ENCODE peak calls at places on chromosomes 3 and 15, in four cellular contexts. One of them, this sample, is unnamed.

GRCh38 chr3:173725507-173725906 is 328.0 kb downstream of the NLGN1 start:
- DNase-seq in breast epithelium: no peak
- DNase-seq in cardiac muscle cell: no peak
- DNase-seq in heart left ventricle: no peak
- DNase-seq in this sample: no peak

GRCh38 chr15:41971089-41971892 is 1.1 kb downstream of the EHD4 start:
- DNase-seq in heart left ventricle: peak; percentile 75
- DNase-seq in cardiac muscle cell: peak; percentile 61
- DNase-seq in breast epithelium: peak; percentile 66
- DNase-seq in this sample: no peak

GRCh38 chr3:65846936-65847335 is 191.8 kb downstream of the MAGI1 start:
- DNase-seq in heart left ventricle: no peak
- DNase-seq in cardiac muscle cell: no peak
- DNase-seq in breast epithelium: no peak
- DNase-seq in this sample: no peak

GRCh38 chr3:140292154-140292553 is 357.2 kb downstream of the CLSTN2 start:
- DNase-seq in breast epithelium: no peak
- DNase-seq in heart left ventricle: no peak
- DNase-seq in cardiac muscle cell: peak; percentile 7
- DNase-seq in this sample: no peak

GRCh38 chr3:132347095-132347494 is 29.9 kb downstream of the ACP3 start:
- DNase-seq in cardiac muscle cell: peak; percentile 70
- DNase-seq in heart left ventricle: no peak
- DNase-seq in breast epithelium: no peak
- DNase-seq in this sample: no peak

GRCh38 chr3:47825590-47825989 is 22.7 kb downstream of the DHX30 start:
- DNase-seq in heart left ventricle: no peak
- DNase-seq in cardiac muscle cell: no peak
- DNase-seq in breast epithelium: no peak
- DNase-seq in this sample: no peak

GRCh38 chr3:150620002-150620689 is 17.0 kb downstream of the SELENOT start:
- DNase-seq in heart left ventricle: no peak
- DNase-seq in breast epithelium: no peak
- DNase-seq in cardiac muscle cell: no peak
- DNase-seq in this sample: no peak

GRCh38 chr3:185527364-185527763 is 25.0 kb downstream of the LIPH start:
- DNase-seq in breast epithelium: no peak
- DNase-seq in heart left ventricle: no peak
- DNase-seq in cardiac muscle cell: no peak
- DNase-seq in this sample: no peak

GRCh38 chr3:34419801-34420200 is 621.4 kb downstream of the PDCD6IP start:
- DNase-seq in cardiac muscle cell: no peak
- DNase-seq in breast epithelium: no peak
- DNase-seq in heart left ventricle: no peak
- DNase-seq in this sample: peak; percentile 37

GRCh38 chr3:71227344-71227743 is 356.2 kb downstream of the FOXP1 start:
- DNase-seq in breast epithelium: no peak
- DNase-seq in heart left ventricle: no peak
- DNase-seq in cardiac muscle cell: no peak
- DNase-seq in this sample: no peak

GRCh38 chr3:38157117-38157516 is 8.2 kb upstream of the OXSR1 start:
- DNase-seq in cardiac muscle cell: no peak
- DNase-seq in heart left ventricle: no peak
- DNase-seq in breast epithelium: no peak
- DNase-seq in this sample: no peak

GRCh38 chr15:65801229-65801813 is 9.2 kb upstream of the DENND4A start:
- DNase-seq in heart left ventricle: no peak
- DNase-seq in cardiac muscle cell: no peak
- DNase-seq in breast epithelium: no peak
- DNase-seq in this sample: no peak

GRCh38 chr3:197030379-197031314 is 1.0 kb upstream of the MELTF start:
- DNase-seq in cardiac muscle cell: no peak
- DNase-seq in breast epithelium: no peak
- DNase-seq in heart left ventricle: no peak
- DNase-seq in this sample: no peak

GRCh38 chr3:150607267-150608065 is 4.3 kb downstream of the SELENOT start:
- DNase-seq in cardiac muscle cell: no peak
- DNase-seq in breast epithelium: no peak
- DNase-seq in heart left ventricle: no peak
- DNase-seq in this sample: no peak

GRCh38 chr3:5051772-5052171 is 70.3 kb upstream of the ARL8B start:
- DNase-seq in breast epithelium: no peak
- DNase-seq in heart left ventricle: no peak
- DNase-seq in cardiac muscle cell: no peak
- DNase-seq in this sample: no peak

GRCh38 chr3:138296639-138297038 is 33.0 kb downstream of the NME9 start:
- DNase-seq in cardiac muscle cell: no peak
- DNase-seq in heart left ventricle: no peak
- DNase-seq in breast epithelium: no peak
- DNase-seq in this sample: no peak

GRCh38 chr15:38691951-38692788 is 127.6 kb upstream of the RASGRP1 start:
- DNase-seq in breast epithelium: no peak
- DNase-seq in heart left ventricle: no peak
- DNase-seq in cardiac muscle cell: no peak
- DNase-seq in this sample: no peak
- H3K4me1 ChIP-seq in breast epithelium: no peaks in the 10 kb centered on the region
- H3K4me1 ChIP-seq in heart left ventricle: peaks cover 27% of the 10 kb centered on the region
- H3K4me1 ChIP-seq in cardiac muscle cell: peaks cover 7% of the 10 kb centered on the region
- H3K4me1 ChIP-seq in this sample: no peaks in the 10 kb centered on the region

DNA sequence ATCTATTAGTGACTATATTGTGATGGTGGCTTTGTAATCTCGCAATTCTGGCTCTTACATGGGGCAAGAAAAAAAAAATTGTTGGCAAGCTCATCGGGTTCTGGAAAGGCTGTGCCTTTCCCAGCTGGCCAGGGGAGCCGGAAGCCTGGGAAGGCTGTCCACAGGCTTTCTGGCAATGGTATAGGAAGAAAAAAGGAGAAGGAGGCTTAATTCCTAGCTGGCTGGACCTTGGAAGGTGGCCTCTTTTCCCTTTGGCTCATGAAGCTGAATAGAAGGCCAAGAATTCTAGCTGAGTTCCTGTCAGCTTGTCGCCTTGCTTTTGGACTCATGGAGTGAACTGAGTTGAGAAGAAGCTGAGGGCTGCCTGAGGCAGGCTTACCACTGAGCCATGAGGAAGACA is 243.4 kb upstream of the SEMA6D start:
- DNase-seq in breast epithelium: peak; percentile 64
- DNase-seq in cardiac muscle cell: peak; percentile 92
- DNase-seq in heart left ventricle: peak; percentile 74
- DNase-seq in this sample: no peak
- H3K27ac ChIP-seq in breast epithelium: peak overlapping the region; percentile 54
- H3K27ac ChIP-seq in cardiac muscle cell: no peak overlapping the region
- H3K27ac ChIP-seq in heart left ventricle: peak overlapping the region; percentile 29
- H3K27ac ChIP-seq in this sample: no peak overlapping the region

GRCh38 chr3:105688821-105689220 is 180.0 kb downstream of the CBLB start:
- DNase-seq in breast epithelium: no peak
- DNase-seq in heart left ventricle: no peak
- DNase-seq in cardiac muscle cell: peak; percentile 13
- DNase-seq in this sample: no peak

GRCh38 chr3:105691633-105692032 is 177.2 kb downstream of the CBLB start:
- DNase-seq in cardiac muscle cell: peak; percentile 17
- DNase-seq in breast epithelium: no peak
- DNase-seq in heart left ventricle: no peak
- DNase-seq in this sample: no peak

GRCh38 chr3:105691053-105691452 is 177.8 kb downstream of the CBLB start:
- DNase-seq in heart left ventricle: no peak
- DNase-seq in breast epithelium: no peak
- DNase-seq in cardiac muscle cell: no peak
- DNase-seq in this sample: no peak

GRCh38 chr3:105686324-105686897 is 182.4 kb downstream of the CBLB start:
- DNase-seq in heart left ventricle: no peak
- DNase-seq in breast epithelium: no peak
- DNase-seq in cardiac muscle cell: peak; percentile 61
- DNase-seq in this sample: no peak
- H3K4me1 ChIP-seq in heart left ventricle: peaks cover 25% of the 10 kb centered on the region
- H3K4me1 ChIP-seq in breast epithelium: no peaks in the 10 kb centered on the region
- H3K4me1 ChIP-seq in cardiac muscle cell: peaks cover 7% of the 10 kb centered on the region
- H3K4me1 ChIP-seq in this sample: no peaks in the 10 kb centered on the region

DNA sequence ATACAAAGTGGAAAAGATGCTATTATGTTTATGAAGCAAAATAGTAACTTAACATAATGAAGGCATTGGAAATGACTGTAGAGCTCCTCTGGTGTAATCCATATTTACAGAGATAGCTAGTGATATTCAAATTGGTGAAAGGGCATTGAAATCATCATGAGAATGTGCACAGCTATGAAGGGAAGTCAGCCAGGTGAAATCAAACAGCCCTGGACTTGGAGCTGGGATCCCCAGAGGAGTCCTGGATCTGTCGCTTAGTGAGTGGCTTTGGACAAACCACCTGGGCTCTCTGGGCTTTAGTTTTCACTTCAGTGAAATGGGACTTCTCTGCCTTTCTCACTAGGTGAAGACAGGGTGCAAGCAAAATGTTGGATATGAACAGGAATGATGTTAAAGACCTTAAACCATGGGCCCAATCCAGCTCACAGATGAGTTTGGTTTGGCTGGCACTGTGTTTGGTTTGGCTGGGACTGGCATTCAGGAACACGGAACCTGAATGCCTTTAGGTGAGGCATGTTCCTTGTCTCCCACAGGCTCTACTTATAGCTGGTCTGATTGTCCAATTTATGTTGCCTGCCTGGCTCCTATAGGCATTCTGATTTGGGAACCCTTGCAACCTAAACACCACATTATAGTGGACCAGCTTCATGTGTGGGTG is 110.5 kb upstream of the TNFAIP8L3 start:
- DNase-seq in heart left ventricle: no peak
- DNase-seq in breast epithelium: no peak
- DNase-seq in cardiac muscle cell: no peak
- DNase-seq in this sample: no peak
- H3K27ac ChIP-seq in heart left ventricle: no peak overlapping the region
- H3K27ac ChIP-seq in breast epithelium: no peak overlapping the region
- H3K27ac ChIP-seq in cardiac muscle cell: no peak overlapping the region
- H3K27ac ChIP-seq in this sample: no peak overlapping the region

GRCh38 chr3:177517906-177518305 is 320.6 kb upstream of the TBL1XR1 start:
- DNase-seq in breast epithelium: no peak
- DNase-seq in heart left ventricle: no peak
- DNase-seq in cardiac muscle cell: no peak
- DNase-seq in this sample: no peak
- H3K4me1 ChIP-seq in breast epithelium: no peaks in the 10 kb centered on the region
- H3K4me1 ChIP-seq in heart left ventricle: peaks cover 35% of the 10 kb centered on the region
- H3K4me1 ChIP-seq in cardiac muscle cell: no peaks in the 10 kb centered on the region
- H3K4me1 ChIP-seq in this sample: peaks cover 4% of the 10 kb centered on the region

GRCh38 chr3:32104492-32104891 is 1.9 kb upstream of the GPD1L start:
- DNase-seq in cardiac muscle cell: no peak
- DNase-seq in heart left ventricle: no peak
- DNase-seq in breast epithelium: no peak
- DNase-seq in this sample: no peak
- H3K27ac ChIP-seq in cardiac muscle cell: no peak overlapping the region
- H3K27ac ChIP-seq in heart left ventricle: no peak overlapping the region
- H3K27ac ChIP-seq in breast epithelium: no peak overlapping the region
- H3K27ac ChIP-seq in this sample: no peak overlapping the region

GRCh38 chr15:58454950-58455401 is 23.2 kb downstream of the LIPC start:
- DNase-seq in breast epithelium: no peak
- DNase-seq in cardiac muscle cell: peak; percentile 46
- DNase-seq in heart left ventricle: no peak
- DNase-seq in this sample: no peak
- H3K4me1 ChIP-seq in breast epithelium: no peaks in the 10 kb centered on the region
- H3K4me1 ChIP-seq in cardiac muscle cell: peaks cover 5% of the 10 kb centered on the region
- H3K4me1 ChIP-seq in heart left ventricle: peaks cover 39% of the 10 kb centered on the region
- H3K4me1 ChIP-seq in this sample: no peaks in the 10 kb centered on the region

GRCh38 chr3:58244186-58244585 is 6.6 kb downstream of the ABHD6 start:
- DNase-seq in breast epithelium: no peak
- DNase-seq in heart left ventricle: no peak
- DNase-seq in cardiac muscle cell: no peak
- DNase-seq in this sample: no peak

GRCh38 chr3:58242340-58242739 is 4.7 kb downstream of the ABHD6 start:
- DNase-seq in cardiac muscle cell: no peak
- DNase-seq in breast epithelium: no peak
- DNase-seq in heart left ventricle: peak; percentile 28
- DNase-seq in this sample: no peak

GRCh38 chr3:58238830-58239229 is 1.2 kb downstream of the ABHD6 start:
- DNase-seq in cardiac muscle cell: no peak
- DNase-seq in breast epithelium: no peak
- DNase-seq in heart left ventricle: no peak
- DNase-seq in this sample: no peak

GRCh38 chr3:58237940-58238681 is 519 bp downstream of the ABHD6 start:
- DNase-seq in cardiac muscle cell: no peak
- DNase-seq in heart left ventricle: peak; percentile 76
- DNase-seq in breast epithelium: no peak
- DNase-seq in this sample: no peak

DNA sequence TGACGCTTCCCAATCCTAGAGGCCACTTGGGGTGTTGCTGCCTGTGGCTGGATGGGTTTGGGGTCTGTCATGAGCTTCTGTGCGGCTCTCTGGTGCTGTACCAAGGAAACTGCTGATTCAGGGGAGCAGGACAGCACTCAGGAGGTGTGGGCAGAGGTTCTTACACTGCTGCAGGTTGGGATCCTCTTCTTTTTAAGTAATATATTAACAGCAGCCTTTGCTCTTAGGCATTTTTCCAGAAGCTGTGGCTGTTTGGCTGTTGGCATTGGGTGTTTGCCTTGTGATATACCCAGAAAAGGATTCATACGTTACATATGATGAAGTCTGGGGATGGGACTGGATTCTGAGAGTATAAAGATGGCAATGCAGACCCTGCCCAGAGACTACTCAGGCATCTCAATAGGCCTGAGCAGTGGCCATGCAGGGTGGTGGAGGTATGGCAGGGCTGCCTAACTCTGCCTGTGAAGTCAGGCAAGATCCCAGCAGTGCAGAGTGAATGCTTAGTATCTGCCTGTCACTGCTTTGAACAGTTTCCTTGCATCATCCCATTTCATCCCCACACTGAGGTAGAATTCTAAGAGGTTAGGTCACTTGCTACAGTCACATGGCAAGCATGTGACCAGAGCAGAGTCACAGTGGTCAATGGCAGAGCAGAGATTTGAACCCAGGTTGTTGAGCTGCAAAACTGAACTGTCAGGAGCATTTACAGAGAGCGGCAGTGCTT is 3.9 kb downstream of the ABHD6 start:
- DNase-seq in cardiac muscle cell: no peak
- DNase-seq in breast epithelium: no peak
- DNase-seq in heart left ventricle: no peak
- DNase-seq in this sample: no peak
- H3K27ac ChIP-seq in cardiac muscle cell: no peak overlapping the region
- H3K27ac ChIP-seq in breast epithelium: no peak overlapping the region
- H3K27ac ChIP-seq in heart left ventricle: peak overlapping the region; percentile 17
- H3K27ac ChIP-seq in this sample: no peak overlapping the region

GRCh38 chr3:45067486-45067885 is 41.4 kb downstream of the CLEC3B start:
- DNase-seq in cardiac muscle cell: no peak
- DNase-seq in breast epithelium: no peak
- DNase-seq in heart left ventricle: no peak
- DNase-seq in this sample: no peak

GRCh38 chr3:45065373-45065720 is 39.2 kb downstream of the CLEC3B start:
- DNase-seq in heart left ventricle: no peak
- DNase-seq in cardiac muscle cell: no peak
- DNase-seq in breast epithelium: no peak
- DNase-seq in this sample: no peak

GRCh38 chr3:45066109-45066801 is 40.2 kb downstream of the CLEC3B start:
- DNase-seq in breast epithelium: no peak
- DNase-seq in cardiac muscle cell: no peak
- DNase-seq in heart left ventricle: no peak
- DNase-seq in this sample: no peak

GRCh38 chr3:45062697-45063070 is 36.6 kb downstream of the CLEC3B start:
- DNase-seq in breast epithelium: no peak
- DNase-seq in cardiac muscle cell: no peak
- DNase-seq in heart left ventricle: no peak
- DNase-seq in this sample: no peak

GRCh38 chr3:45064512-45065372 is 38.6 kb downstream of the CLEC3B start:
- DNase-seq in cardiac muscle cell: peak; percentile 88
- DNase-seq in breast epithelium: no peak
- DNase-seq in heart left ventricle: peak; percentile 37
- DNase-seq in this sample: no peak
- H3K4me1 ChIP-seq in cardiac muscle cell: no peaks in the 10 kb centered on the region
- H3K4me1 ChIP-seq in breast epithelium: no peaks in the 10 kb centered on the region
- H3K4me1 ChIP-seq in heart left ventricle: peaks cover 58% of the 10 kb centered on the region
- H3K4me1 ChIP-seq in this sample: peaks cover 1% of the 10 kb centered on the region